ENCODE peak calls at places on chromosome 3, in nine cellular contexts. N, G, K, M, R, F, D, V and T are unnamed samples.

GRCh38 chr3:127052121-127052561 is 69.2 kb downstream of the PLXNA1 start:
- DNase-seq in N (no peak), G (no peak), K (no peak), M (peak), R (peak), F (no peak), D (no peak), V (no peak), T (no peak)

GRCh38 chr3:89332311-89333159 is 225.1 kb downstream of the EPHA3 start:
- DNase-seq in N (no peak), G (no peak), K (no peak), M (no peak), R (no peak), F (no peak), D (peak), V (no peak), T (no peak)

GRCh38 chr3:35215525-35216500 is 423.5 kb upstream of the ARPP21 start:
- DNase-seq in N (no peak), G (no peak), K (no peak), M (no peak), R (no peak), F (no peak), D (no peak), V (no peak), T (no peak)

GRCh38 chr3:4994823-4995499 is 15.7 kb downstream of the BHLHE40 start:
- DNase-seq in N (no peak), G (peak), K (no peak), M (peak), R (peak), F (no peak), D (no peak), V (peak), T (no peak)

GRCh38 chr3:159158213-159158612 is 356.4 kb downstream of the MFSD1 start:
- DNase-seq in N (no peak), G (no peak), K (peak), M (no peak), R (no peak), F (no peak), D (peak), V (no peak), T (no peak)

GRCh38 chr3:134754768-134755559 is 40.1 kb upstream of the EPHB1 start:
- DNase-seq in N (no peak), G (peak), K (no peak), M (peak), R (no peak), F (peak), D (no peak), V (peak), T (peak)

GRCh38 chr3:60309539-60310268 is 941.5 kb downstream of the FHIT start:
- DNase-seq in N (no peak), G (no peak), K (no peak), M (no peak), R (no peak), F (no peak), D (no peak), V (no peak), T (no peak)

GRCh38 chr3:33392703-33393125 is 47.5 kb downstream of the UBP1 start:
- DNase-seq in N (no peak), G (peak), K (no peak), M (no peak), R (peak), F (no peak), D (no peak), V (no peak), T (peak)

GRCh38 chr3:161343986-161344385 is 27.3 kb downstream of the SPTSSB start:
- DNase-seq in N (no peak), G (no peak), K (peak), M (no peak), R (no peak), F (no peak), D (no peak), V (no peak), T (no peak)